ENCODE peak calls at places on chromosomes 4 and X, in six cellular contexts. One of them, this sample, is unnamed.

GRCh38 chr4:92303621-92304027 is at the start of gene GRID2:
- DNase-seq in progenitor cell of endocrine pancreas: peak; percentile 28
- DNase-seq in type B pancreatic cell: peak; percentile 69
- DNase-seq in nephron progenitor cell: peak; percentile 70
- DNase-seq in brain microvascular endothelial cell: no peak
- DNase-seq in lower leg skin: no peak
- DNase-seq in this sample: no peak

GRCh38 chr4:87120411-87121162 is 99.8 kb downstream of the KLHL8 start:
- DNase-seq in type B pancreatic cell: no peak
- DNase-seq in nephron progenitor cell: peak; percentile 24
- DNase-seq in brain microvascular endothelial cell: peak; percentile 49
- DNase-seq in progenitor cell of endocrine pancreas: no peak
- DNase-seq in lower leg skin: no peak
- DNase-seq in this sample: no peak

GRCh38 chrX:38768079-38768478 is 33.2 kb upstream of the MID1IP1 start:
- DNase-seq in brain microvascular endothelial cell: no peak
- DNase-seq in progenitor cell of endocrine pancreas: no peak
- DNase-seq in lower leg skin: no peak
- DNase-seq in nephron progenitor cell: no peak
- DNase-seq in type B pancreatic cell: no peak
- DNase-seq in this sample: no peak

GRCh38 chrX:151178746-151179145 is 2.4 kb downstream of the GPR50 start:
- DNase-seq in type B pancreatic cell: no peak
- DNase-seq in nephron progenitor cell: no peak
- DNase-seq in lower leg skin: no peak
- DNase-seq in progenitor cell of endocrine pancreas: no peak
- DNase-seq in brain microvascular endothelial cell: no peak
- DNase-seq in this sample: no peak

GRCh38 chr4:6755088-6755753 is 27.3 kb upstream of the KIAA0232 start:
- DNase-seq in brain microvascular endothelial cell: no peak
- DNase-seq in progenitor cell of endocrine pancreas: no peak
- DNase-seq in lower leg skin: no peak
- DNase-seq in type B pancreatic cell: no peak
- DNase-seq in nephron progenitor cell: no peak
- DNase-seq in this sample: no peak

GRCh38 chr4:13162886-13163285 is 321.3 kb downstream of the RAB28 start:
- DNase-seq in brain microvascular endothelial cell: no peak
- DNase-seq in nephron progenitor cell: no peak
- DNase-seq in type B pancreatic cell: no peak
- DNase-seq in progenitor cell of endocrine pancreas: no peak
- DNase-seq in lower leg skin: no peak
- DNase-seq in this sample: no peak

GRCh38 chr4:94516067-94516466 is 64.3 kb downstream of the PDLIM5 start:
- DNase-seq in lower leg skin: no peak
- DNase-seq in type B pancreatic cell: no peak
- DNase-seq in progenitor cell of endocrine pancreas: no peak
- DNase-seq in brain microvascular endothelial cell: peak; percentile 66
- DNase-seq in nephron progenitor cell: no peak
- DNase-seq in this sample: no peak

GRCh38 chr4:123783936-123784335 is 387.3 kb downstream of the SPRY1 start:
- DNase-seq in progenitor cell of endocrine pancreas: no peak
- DNase-seq in type B pancreatic cell: no peak
- DNase-seq in lower leg skin: no peak
- DNase-seq in brain microvascular endothelial cell: no peak
- DNase-seq in nephron progenitor cell: no peak
- DNase-seq in this sample: no peak

GRCh38 chr4:115030281-115030680 is 83.1 kb downstream of the NDST4 start:
- DNase-seq in nephron progenitor cell: no peak
- DNase-seq in lower leg skin: no peak
- DNase-seq in brain microvascular endothelial cell: no peak
- DNase-seq in type B pancreatic cell: no peak
- DNase-seq in progenitor cell of endocrine pancreas: no peak
- DNase-seq in this sample: no peak

GRCh38 chr4:55372259-55372658 is 23.5 kb upstream of the TMEM165 start:
- DNase-seq in nephron progenitor cell: no peak
- DNase-seq in type B pancreatic cell: no peak
- DNase-seq in progenitor cell of endocrine pancreas: no peak
- DNase-seq in lower leg skin: no peak
- DNase-seq in brain microvascular endothelial cell: peak; percentile 97
- DNase-seq in this sample: no peak

GRCh38 chr4:8879574-8879973 is 7.9 kb upstream of the HMX1 start:
- DNase-seq in nephron progenitor cell: no peak
- DNase-seq in progenitor cell of endocrine pancreas: no peak
- DNase-seq in brain microvascular endothelial cell: no peak
- DNase-seq in type B pancreatic cell: no peak
- DNase-seq in lower leg skin: no peak
- DNase-seq in this sample: no peak

GRCh38 chr4:158741622-158742021 is 18.4 kb upstream of the PPID start:
- DNase-seq in type B pancreatic cell: no peak
- DNase-seq in lower leg skin: no peak
- DNase-seq in brain microvascular endothelial cell: no peak
- DNase-seq in progenitor cell of endocrine pancreas: no peak
- DNase-seq in nephron progenitor cell: no peak
- DNase-seq in this sample: no peak

GRCh38 chr4:153143527-153144348 is 60.5 kb upstream of the TRIM2 start:
- DNase-seq in lower leg skin: no peak
- DNase-seq in progenitor cell of endocrine pancreas: no peak
- DNase-seq in brain microvascular endothelial cell: no peak
- DNase-seq in nephron progenitor cell: no peak
- DNase-seq in type B pancreatic cell: no peak
- DNase-seq in this sample: no peak

GRCh38 chrX:7061429-7061828 is 86.1 kb upstream of the STS start:
- DNase-seq in progenitor cell of endocrine pancreas: no peak
- DNase-seq in type B pancreatic cell: no peak
- DNase-seq in nephron progenitor cell: no peak
- DNase-seq in brain microvascular endothelial cell: no peak
- DNase-seq in lower leg skin: no peak
- DNase-seq in this sample: no peak

GRCh38 chr4:57344296-57344695 is 234.1 kb upstream of the IGFBP7 start:
- DNase-seq in brain microvascular endothelial cell: no peak
- DNase-seq in lower leg skin: no peak
- DNase-seq in progenitor cell of endocrine pancreas: no peak
- DNase-seq in type B pancreatic cell: no peak
- DNase-seq in nephron progenitor cell: no peak
- DNase-seq in this sample: no peak

GRCh38 chrX:110081740-110082139 is 78.8 kb downstream of the TMEM164 start:
- DNase-seq in type B pancreatic cell: no peak
- DNase-seq in lower leg skin: no peak
- DNase-seq in progenitor cell of endocrine pancreas: no peak
- DNase-seq in brain microvascular endothelial cell: peak; percentile 23
- DNase-seq in nephron progenitor cell: no peak
- DNase-seq in this sample: no peak

GRCh38 chr4:176791591-176792347 is 953 bp downstream of the VEGFC start:
- DNase-seq in nephron progenitor cell: peak; percentile 61
- DNase-seq in type B pancreatic cell: peak; percentile 68
- DNase-seq in progenitor cell of endocrine pancreas: peak; percentile 29
- DNase-seq in brain microvascular endothelial cell: no peak
- DNase-seq in lower leg skin: peak; percentile 85
- DNase-seq in this sample: peak; percentile 52

GRCh38 chr4:32102941-32103340 is 1382.8 kb downstream of the PCDH7 start:
- DNase-seq in progenitor cell of endocrine pancreas: no peak
- DNase-seq in brain microvascular endothelial cell: no peak
- DNase-seq in nephron progenitor cell: no peak
- DNase-seq in type B pancreatic cell: no peak
- DNase-seq in lower leg skin: no peak
- DNase-seq in this sample: no peak

GRCh38 chr4:159305129-159305528 is 202.2 kb downstream of the RAPGEF2 start:
- DNase-seq in nephron progenitor cell: no peak
- DNase-seq in lower leg skin: no peak
- DNase-seq in brain microvascular endothelial cell: no peak
- DNase-seq in type B pancreatic cell: no peak
- DNase-seq in progenitor cell of endocrine pancreas: no peak
- DNase-seq in this sample: no peak

GRCh38 chrX:112043997-112044396 is 38.6 kb downstream of the TRPC5 start:
- DNase-seq in type B pancreatic cell: no peak
- DNase-seq in lower leg skin: no peak
- DNase-seq in progenitor cell of endocrine pancreas: no peak
- DNase-seq in nephron progenitor cell: peak; percentile 5
- DNase-seq in brain microvascular endothelial cell: no peak
- DNase-seq in this sample: no peak
- TF ChIP-seq CTCF in type B pancreatic cell: peak; percentile 75
- TF ChIP-seq CTCF in lower leg skin: no peak
- TF ChIP-seq CTCF in progenitor cell of endocrine pancreas: peak; percentile 79
- TF ChIP-seq CTCF in nephron progenitor cell: peak; percentile 66
- TF ChIP-seq CTCF in brain microvascular endothelial cell: no peak
- TF ChIP-seq CTCF in this sample: peak; percentile 36

GRCh38 chrX:54825716-54826428 is 18.3 kb downstream of the MAGED2 start:
- DNase-seq in type B pancreatic cell: no peak
- DNase-seq in progenitor cell of endocrine pancreas: no peak
- DNase-seq in nephron progenitor cell: no peak
- DNase-seq in brain microvascular endothelial cell: no peak
- DNase-seq in lower leg skin: no peak
- DNase-seq in this sample: no peak
- TF ChIP-seq CTCF in type B pancreatic cell: no peak
- TF ChIP-seq CTCF in progenitor cell of endocrine pancreas: peak; percentile 33
- TF ChIP-seq CTCF in nephron progenitor cell: no peak
- TF ChIP-seq CTCF in brain microvascular endothelial cell: no peak
- TF ChIP-seq CTCF in lower leg skin: no peak
- TF ChIP-seq CTCF in this sample: no peak

DNA sequence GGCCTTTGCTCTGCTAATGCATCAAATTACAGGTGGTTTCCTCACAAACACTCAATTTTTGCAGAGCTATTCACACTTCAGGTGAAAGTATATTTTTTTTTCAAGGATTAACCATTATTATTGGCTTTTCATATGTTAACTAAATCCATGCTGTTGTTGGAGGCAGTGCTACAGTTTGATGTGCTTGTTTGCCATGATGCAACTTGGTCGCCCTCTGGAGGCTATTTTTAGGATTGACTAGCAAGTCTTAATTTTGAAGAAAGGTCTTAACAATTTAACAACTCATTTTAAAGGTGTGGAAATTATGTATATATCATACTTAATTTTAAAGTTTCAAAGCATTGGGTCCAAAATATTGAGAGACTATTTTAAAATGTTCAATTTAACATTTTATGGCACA is 168.8 kb upstream of the FAM47A start:
- DNase-seq in progenitor cell of endocrine pancreas: peak; percentile 38
- DNase-seq in type B pancreatic cell: no peak
- DNase-seq in nephron progenitor cell: peak; percentile 53
- DNase-seq in lower leg skin: no peak
- DNase-seq in brain microvascular endothelial cell: peak; percentile 53
- DNase-seq in this sample: peak; percentile 47
- TF ChIP-seq CTCF in progenitor cell of endocrine pancreas: peak; percentile 89
- TF ChIP-seq CTCF in type B pancreatic cell: peak; percentile 88
- TF ChIP-seq CTCF in nephron progenitor cell: peak; percentile 88
- TF ChIP-seq CTCF in lower leg skin: no peak
- TF ChIP-seq CTCF in brain microvascular endothelial cell: peak; percentile 68
- TF ChIP-seq CTCF in this sample: peak; percentile 75

GRCh38 chrX:2703991-2704369 is 12.9 kb downstream of the CD99 start:
- DNase-seq in progenitor cell of endocrine pancreas: no peak
- DNase-seq in type B pancreatic cell: no peak
- DNase-seq in nephron progenitor cell: no peak
- DNase-seq in brain microvascular endothelial cell: no peak
- DNase-seq in lower leg skin: no peak
- DNase-seq in this sample: no peak
- TF ChIP-seq CTCF in progenitor cell of endocrine pancreas: no peak
- TF ChIP-seq CTCF in type B pancreatic cell: no peak
- TF ChIP-seq CTCF in nephron progenitor cell: no peak
- TF ChIP-seq CTCF in brain microvascular endothelial cell: no peak
- TF ChIP-seq CTCF in lower leg skin: no peak
- TF ChIP-seq CTCF in this sample: no peak

GRCh38 chr4:110485452-110485851 is 9.5 kb downstream of the ENPEP start:
- DNase-seq in nephron progenitor cell: no peak
- DNase-seq in progenitor cell of endocrine pancreas: no peak
- DNase-seq in type B pancreatic cell: no peak
- DNase-seq in lower leg skin: no peak
- DNase-seq in brain microvascular endothelial cell: no peak
- DNase-seq in this sample: no peak
- TF ChIP-seq CTCF in nephron progenitor cell: no peak
- TF ChIP-seq CTCF in progenitor cell of endocrine pancreas: no peak
- TF ChIP-seq CTCF in type B pancreatic cell: no peak
- TF ChIP-seq CTCF in lower leg skin: no peak
- TF ChIP-seq CTCF in brain microvascular endothelial cell: no peak
- TF ChIP-seq CTCF in this sample: no peak

DNA sequence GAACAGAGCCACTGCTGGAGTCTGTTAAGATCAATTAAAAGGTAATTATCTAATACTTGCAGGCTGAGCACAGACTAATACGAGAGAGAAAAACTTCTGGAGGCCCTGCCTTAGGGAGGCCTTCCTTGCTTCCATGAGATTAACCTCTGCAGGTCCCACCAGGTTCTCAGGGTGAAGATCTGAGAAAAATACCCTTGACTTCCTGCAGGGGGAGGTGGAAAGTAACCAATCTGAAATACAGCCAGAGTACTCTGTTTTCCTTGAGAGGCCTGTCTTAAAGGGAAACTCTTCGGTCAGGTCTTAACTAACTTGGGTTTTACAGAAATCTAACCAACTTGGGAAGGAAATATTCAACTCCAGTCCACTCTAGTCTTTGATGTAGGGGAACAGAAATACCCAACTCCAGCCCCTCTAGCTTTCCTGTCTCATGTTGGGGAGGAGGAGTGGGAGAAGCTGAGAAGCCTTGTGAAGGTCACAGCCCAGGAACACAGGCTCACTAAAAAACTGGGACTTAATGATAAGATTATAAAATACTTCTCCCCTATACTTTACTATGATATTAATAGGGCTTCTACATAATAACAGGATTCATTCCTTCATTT is 77.1 kb downstream of the TBCK start:
- DNase-seq in lower leg skin: no peak
- DNase-seq in brain microvascular endothelial cell: peak; percentile 36
- DNase-seq in progenitor cell of endocrine pancreas: no peak
- DNase-seq in nephron progenitor cell: peak; percentile 24
- DNase-seq in type B pancreatic cell: no peak
- DNase-seq in this sample: no peak
- TF ChIP-seq CTCF in lower leg skin: no peak
- TF ChIP-seq CTCF in brain microvascular endothelial cell: peak; percentile 78
- TF ChIP-seq CTCF in progenitor cell of endocrine pancreas: peak; percentile 72
- TF ChIP-seq CTCF in nephron progenitor cell: peak; percentile 73
- TF ChIP-seq CTCF in type B pancreatic cell: peak; percentile 73
- TF ChIP-seq CTCF in this sample: peak; percentile 73

GRCh38 chrX:15050395-15050794 is 177.2 kb downstream of the MOSPD2 start:
- DNase-seq in nephron progenitor cell: no peak
- DNase-seq in brain microvascular endothelial cell: no peak
- DNase-seq in lower leg skin: no peak
- DNase-seq in progenitor cell of endocrine pancreas: no peak
- DNase-seq in type B pancreatic cell: no peak
- DNase-seq in this sample: no peak
- TF ChIP-seq CTCF in nephron progenitor cell: no peak
- TF ChIP-seq CTCF in brain microvascular endothelial cell: peak; percentile 6
- TF ChIP-seq CTCF in lower leg skin: no peak
- TF ChIP-seq CTCF in progenitor cell of endocrine pancreas: no peak
- TF ChIP-seq CTCF in type B pancreatic cell: no peak
- TF ChIP-seq CTCF in this sample: peak; percentile 25

GRCh38 chr4:126790633-126791032 is 842.1 kb upstream of the INTU start:
- DNase-seq in brain microvascular endothelial cell: peak; percentile 33
- DNase-seq in type B pancreatic cell: no peak
- DNase-seq in lower leg skin: no peak
- DNase-seq in progenitor cell of endocrine pancreas: no peak
- DNase-seq in nephron progenitor cell: no peak
- DNase-seq in this sample: no peak
- TF ChIP-seq CTCF in brain microvascular endothelial cell: no peak
- TF ChIP-seq CTCF in type B pancreatic cell: no peak
- TF ChIP-seq CTCF in lower leg skin: no peak
- TF ChIP-seq CTCF in progenitor cell of endocrine pancreas: no peak
- TF ChIP-seq CTCF in nephron progenitor cell: no peak
- TF ChIP-seq CTCF in this sample: no peak

This sample was measured in mesothelial cell of epicardium.